ENCODE peak calls at places on chromosomes 5 and 9, in six cellular contexts. I, L, P, U, W and O are unnamed samples.
A peak's percentile ranks its signal among the peaks of the same experiment; 100 is the strongest.

GRCh38 chr9:129141066-129142041 is 30.1 kb downstream of the PTPA start:
- DNase-seq in W (peak; percentile 96), U (peak; percentile 94), L (peak; percentile 96), P (no peak), I (peak; percentile 15), O (no peak)

GRCh38 chr9:133572821-133573361 is 36.3 kb downstream of the FAM163B start:
- DNase-seq in P (peak; percentile 86), L (no peak), W (no peak), I (no peak), U (peak; percentile 70), O (no peak)

GRCh38 chr9:131593255-131593820 is 48.0 kb downstream of the PRRT1B start:
- DNase-seq in U (no peak), P (no peak), L (no peak), I (no peak), W (peak; percentile 23), O (no peak)

GRCh38 chr5:130386155-130386554 is 481.9 kb downstream of the CHSY3 start:
- DNase-seq in U (no peak), I (no peak), P (no peak), W (no peak), L (no peak), O (no peak)

GRCh38 chr5:45521067-45521466 is 175.1 kb downstream of the HCN1 start:
- DNase-seq in P (no peak), I (no peak), L (peak; percentile 60), W (peak; percentile 0), U (peak; percentile 34), O (peak; percentile 28)

GRCh38 chr5:168128556-168128955 is 162.9 kb upstream of the WWC1 start:
- DNase-seq in I (no peak), L (no peak), P (peak; percentile 18), W (peak; percentile 24), U (peak; percentile 35), O (no peak)

GRCh38 chr9:124390812-124391658 is 24.2 kb downstream of the PSMB7 start:
- DNase-seq in U (no peak), I (no peak), L (no peak), W (peak; percentile 24), P (no peak), O (no peak)

GRCh38 chr9:116232425-116233159 is 79.0 kb downstream of the PAPPA start:
- DNase-seq in U (no peak), P (no peak), I (no peak), W (peak; percentile 25), L (peak; percentile 19), O (no peak)

GRCh38 chr5:78797945-78798731 is 149.6 kb upstream of the LHFPL2 start:
- DNase-seq in P (peak; percentile 62), W (peak; percentile 60), I (no peak), U (no peak), L (no peak), O (no peak)

GRCh38 chr9:135499326-135500070 is 984 bp upstream of the MRPS2 start:
- DNase-seq in L (peak; percentile 82), W (peak; percentile 71), U (peak; percentile 96), P (peak; percentile 90), I (peak; percentile 92), O (peak; percentile 93)

GRCh38 chr9:82996931-82997330 is 66.0 kb downstream of the RASEF start:
- DNase-seq in W (peak; percentile 83), P (no peak), U (no peak), L (peak; percentile 30), I (no peak), O (no peak)

GRCh38 chr9:16196206-16196605 is 643.4 kb downstream of the CCDC171 start:
- DNase-seq in P (no peak), U (no peak), W (peak; percentile 49), L (no peak), I (no peak), O (no peak)

GRCh38 chr5:125372694-125373621 is 626.5 kb upstream of the ZNF608 start:
- DNase-seq in W (peak; percentile 74), L (peak; percentile 59), P (peak; percentile 48), U (no peak), I (no peak), O (no peak)

GRCh38 chr5:151270599-151270998 is 17.6 kb downstream of the GM2A start:
- DNase-seq in I (no peak), L (peak; percentile 31), W (peak; percentile 25), U (no peak), P (no peak), O (no peak)

GRCh38 chr9:106443520-106443919 is 419.4 kb upstream of the ZNF462 start:
- DNase-seq in I (no peak), L (no peak), U (no peak), W (no peak), P (no peak), O (no peak)

GRCh38 chr9:121059998-121060636 is 10.0 kb upstream of the C5 start:
- DNase-seq in L (peak; percentile 79), P (peak; percentile 47), W (peak; percentile 48), I (peak; percentile 37), U (peak; percentile 41), O (peak; percentile 17)

GRCh38 chr5:178222292-178222691 is 10.3 kb downstream of the PHYKPL start:
- DNase-seq in P (no peak), U (no peak), W (no peak), I (no peak), L (no peak), O (no peak)

GRCh38 chr5:55104036-55104767 is 1.8 kb downstream of the GZMA start:
- DNase-seq in W (no peak), I (no peak), L (peak; percentile 29), P (no peak), U (no peak), O (no peak)

GRCh38 chr5:83031391-83031790 is 45.8 kb downstream of the TMEM167A start:
- DNase-seq in I (no peak), P (no peak), W (peak; percentile 21), U (no peak), L (no peak), O (no peak)

GRCh38 chr5:143219696-143220095 is 183.8 kb downstream of the NR3C1 start:
- DNase-seq in L (no peak), U (no peak), W (no peak), P (no peak), I (no peak), O (no peak)

DNA sequence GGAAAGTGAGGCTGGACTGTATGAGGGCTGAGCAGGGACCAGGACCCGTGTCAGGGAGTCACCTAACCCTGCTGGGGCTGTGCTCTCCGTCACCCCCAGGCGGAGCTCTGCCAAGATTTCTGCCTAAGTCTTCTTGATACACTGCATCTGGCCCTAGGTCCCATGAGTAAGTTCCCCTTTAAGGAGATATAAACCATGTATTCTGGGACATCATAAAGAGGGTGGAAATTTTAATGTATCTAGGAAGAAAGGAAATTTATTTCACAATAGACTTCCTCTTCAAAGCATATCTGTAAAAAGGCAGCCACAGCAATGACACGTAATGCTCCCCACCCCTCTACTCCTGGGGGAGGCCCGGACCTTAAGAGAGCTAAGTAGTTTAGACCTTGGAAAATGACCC is 183.4 kb downstream of the FBXL7 start:
- DNase-seq in I (no peak), L (no peak), U (peak; percentile 31), P (no peak), W (no peak), O (no peak)
- TF ChIP-seq CTCF in I (no peak), L (no peak), U (no peak), P (no peak), W (no peak), O (peak; percentile 27)

DNA sequence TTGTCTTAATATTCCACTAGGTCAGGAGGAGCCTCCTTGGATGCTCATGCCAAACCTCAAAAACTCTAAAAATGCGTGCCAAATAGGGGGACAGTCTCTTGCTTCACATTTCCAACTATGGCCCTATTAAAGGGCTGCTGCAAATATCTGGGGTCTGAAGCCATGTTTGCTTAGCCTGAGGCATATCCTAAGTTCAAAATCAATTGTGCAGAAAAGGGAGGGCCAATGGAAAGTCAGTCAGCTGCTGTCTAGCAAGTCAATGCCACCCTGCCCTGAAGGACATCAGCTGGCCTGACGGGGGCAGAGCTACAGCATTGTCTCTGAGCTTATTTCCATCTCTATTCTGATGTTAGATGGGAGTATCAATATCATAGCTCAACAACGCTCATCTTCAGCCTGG is 93.6 kb downstream of the SH3TC2 start:
- DNase-seq in L (no peak), W (no peak), I (no peak), U (no peak), P (no peak), O (no peak)
- TF ChIP-seq CTCF in L (no peak), W (no peak), I (no peak), U (no peak), P (peak; percentile 28), O (no peak)

DNA sequence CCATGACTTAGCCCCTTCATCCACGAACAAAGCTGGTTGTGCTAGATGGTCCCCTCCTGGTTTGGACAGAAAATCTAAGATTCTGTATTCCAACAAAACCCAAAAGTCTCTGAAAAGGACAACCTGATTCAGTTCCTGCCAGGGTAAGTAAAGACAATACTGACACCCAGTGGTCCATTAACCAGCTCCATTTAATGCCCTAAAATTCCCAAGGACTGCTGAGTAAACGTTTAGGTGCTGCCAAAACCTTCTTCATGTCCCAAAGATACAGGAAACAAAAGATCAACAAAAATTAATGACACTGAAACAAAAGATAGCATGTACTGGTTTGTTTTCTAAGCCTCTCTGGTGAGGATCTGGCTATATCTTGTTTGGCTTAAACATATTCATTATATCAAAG is 25.3 kb upstream of the PPP1R2B start:
- DNase-seq in U (peak; percentile 27), I (no peak), W (peak; percentile 15), P (peak; percentile 23), L (peak; percentile 3), O (no peak)
- TF ChIP-seq CTCF in U (no peak), I (no peak), W (peak; percentile 44), P (peak; percentile 45), L (peak; percentile 14), O (peak; percentile 67)

DNA sequence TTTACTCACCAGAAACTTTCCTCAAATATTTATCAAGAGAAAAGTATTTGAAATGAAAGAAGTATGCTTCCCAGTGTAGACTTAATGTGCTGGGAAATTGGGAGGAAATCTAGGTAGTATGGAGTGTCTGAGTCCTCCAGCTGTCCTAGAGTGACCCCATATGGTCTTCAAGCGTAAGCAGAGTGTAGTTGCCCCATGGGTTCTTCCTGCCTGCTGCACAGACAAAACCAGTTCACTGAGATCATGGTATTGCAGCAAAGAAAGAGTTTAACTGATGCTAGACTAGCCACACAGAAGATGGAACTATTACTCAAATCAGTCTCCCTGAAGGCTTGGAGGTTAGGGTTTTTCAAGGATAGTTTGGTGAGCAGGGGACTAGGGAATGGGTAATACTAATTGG is 114.9 kb upstream of the PRLR start:
- DNase-seq in L (no peak), W (no peak), I (no peak), U (no peak), P (no peak), O (no peak)
- TF ChIP-seq CTCF in L (no peak), W (no peak), I (no peak), U (no peak), P (no peak), O (no peak)

DNA sequence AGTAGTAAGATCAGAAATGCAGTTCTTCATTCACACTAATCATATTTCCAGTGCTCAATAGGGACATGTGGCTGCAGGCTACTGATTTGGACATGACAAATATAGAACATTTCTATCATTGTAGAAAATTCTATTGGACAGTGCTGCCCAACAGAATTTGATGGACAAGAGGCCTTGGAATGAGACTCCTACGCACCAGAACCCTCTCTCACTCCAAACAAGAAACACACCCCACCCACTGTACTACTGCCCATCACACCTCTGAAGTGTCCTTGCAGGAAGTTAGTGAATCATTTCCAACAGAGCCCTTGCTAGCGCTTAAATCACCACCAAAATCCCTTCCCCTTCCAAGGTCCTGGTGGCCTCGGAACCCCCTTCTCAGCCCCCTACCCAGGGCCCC is 66.5 kb downstream of the ROR2 start:
- DNase-seq in U (no peak), I (no peak), P (no peak), W (no peak), L (no peak), O (no peak)
- TF ChIP-seq CTCF in U (no peak), I (no peak), P (no peak), W (no peak), L (no peak), O (no peak)